ENCODE peak calls at places on chromosomes 6 and 20, in nine cellular contexts. S, G, O, E, D, A, M, P and J are unnamed samples.

GRCh38 chr20:57698191-57698866 is 11.5 kb downstream of the PMEPA1 start:
- DNase-seq in A (no peak), G (no peak), E (peak), O (peak), P (no peak), M (no peak), D (no peak), S (no peak), J (no peak)

GRCh38 chr6:20620043-20620442 is 85.8 kb downstream of the CDKAL1 start:
- DNase-seq in A (no peak), O (no peak), M (no peak), E (no peak), P (no peak), G (no peak), D (no peak), S (no peak), J (no peak)

GRCh38 chr6:130037207-130037811 is 18.9 kb downstream of the L3MBTL3 start:
- DNase-seq in O (no peak), E (peak), P (peak), A (peak), S (no peak), G (no peak), M (no peak), D (no peak), J (no peak)

GRCh38 chr20:4667836-4668235 is 53.9 kb upstream of the PRND start:
- DNase-seq in P (no peak), D (no peak), A (no peak), S (no peak), M (no peak), G (no peak), O (no peak), E (no peak), J (no peak)

GRCh38 chr20:37480915-37481314 is 40.1 kb upstream of the NNAT start:
- DNase-seq in S (no peak), P (no peak), M (no peak), E (no peak), A (no peak), G (no peak), O (no peak), D (no peak), J (no peak)

GRCh38 chr20:11117808-11118528 is 444.2 kb upstream of the JAG1 start:
- DNase-seq in E (peak), P (no peak), O (no peak), D (no peak), G (no peak), S (no peak), A (no peak), M (no peak), J (no peak)

GRCh38 chr6:20997143-20997792 is 463.0 kb downstream of the CDKAL1 start:
- DNase-seq in P (no peak), A (peak), M (no peak), E (peak), O (no peak), S (no peak), D (no peak), G (no peak), J (no peak)

GRCh38 chr6:81216668-81217067 is 535.8 kb downstream of the TENT5A start:
- DNase-seq in A (no peak), M (no peak), O (no peak), E (no peak), S (no peak), P (no peak), D (no peak), G (no peak), J (no peak)

GRCh38 chr6:76230711-76231110 is 158.2 kb upstream of the IMPG1 start:
- DNase-seq in P (no peak), S (no peak), D (no peak), O (no peak), M (no peak), E (no peak), A (peak), G (no peak), J (no peak)

GRCh38 chr20:46592580-46593362 is 42.3 kb upstream of the OCSTAMP start:
- DNase-seq in D (no peak), S (no peak), E (no peak), G (no peak), M (no peak), A (peak), O (no peak), P (no peak), J (no peak)

GRCh38 chr6:51541847-51542246 is 545.6 kb downstream of the PKHD1 start:
- DNase-seq in P (peak), G (no peak), M (no peak), O (no peak), D (no peak), A (no peak), E (no peak), S (no peak), J (no peak)

GRCh38 chr6:73923899-73924485 is 228.0 kb downstream of the CD109 start:
- DNase-seq in S (no peak), O (no peak), P (no peak), E (no peak), M (no peak), D (no peak), A (no peak), G (no peak), J (no peak)

GRCh38 chr6:149060985-149061760 is 256.3 kb upstream of the TAB2 start:
- DNase-seq in M (no peak), P (peak), O (peak), S (no peak), A (no peak), E (peak), D (no peak), G (no peak), J (no peak)

GRCh38 chr20:45010399-45010828 is 44.1 kb downstream of the STK4 start:
- DNase-seq in P (no peak), O (no peak), M (no peak), S (no peak), E (peak), G (no peak), A (no peak), D (no peak), J (no peak)